ENCODE peak calls at places on chromosomes 12 and 14, in six cellular contexts. B is CD4-positive, CD25-positive, alpha-beta regulatory T cell; M is A549; A is heart left ventricle; C is adipocyte; H is small intestine. W is an unnamed sample. For H3K4me1, the result is how much of the 10 kb centered on the place peaks cover.

GRCh38 chr14:51595831-51596472 is 55.8 kb upstream of the FRMD6 start:
- DNase-seq in B (no peak), C (no peak), H (no peak), A (no peak), M (no peak), W (no peak)

GRCh38 chr12:92581579-92581978 is 121.2 kb upstream of the PLEKHG7 start:
- DNase-seq in C (no peak), M (no peak), H (no peak), A (no peak), B (no peak), W (no peak)

GRCh38 chr14:72451081-72451972 is 442.6 kb downstream of the DPF3 start:
- DNase-seq in A (no peak), M (no peak), B (peak), C (peak), H (peak), W (peak)

GRCh38 chr12:22437031-22437806 is 102.7 kb upstream of the ST8SIA1 start:
- DNase-seq in H (no peak), C (no peak), B (no peak), A (no peak), M (no peak), W (no peak)

GRCh38 chr12:51774936-51775335 is 73.6 kb downstream of the FIGNL2 start:
- DNase-seq in A (no peak), M (no peak), C (no peak), B (no peak), H (no peak), W (no peak)

GRCh38 chr14:24092960-24093900 is 881 bp upstream of the PCK2 start:
- DNase-seq in M (no peak), B (no peak), C (peak), A (no peak), H (no peak), W (no peak)

GRCh38 chr12:8644345-8645248 is 18.0 kb downstream of the MFAP5 start:
- DNase-seq in M (no peak), H (peak), A (no peak), B (peak), C (no peak), W (peak)

GRCh38 chr12:2393016-2393415 is 340.2 kb downstream of the CACNA1C start:
- DNase-seq in C (no peak), H (no peak), B (no peak), A (no peak), M (no peak), W (no peak)

GRCh38 chr12:26298785-26299621 is 103.6 kb downstream of the SSPN start:
- DNase-seq in H (peak), A (no peak), B (no peak), C (peak), M (peak), W (no peak)

GRCh38 chr12:108907861-108908302 is 28.0 kb downstream of the DAO start:
- DNase-seq in B (no peak), A (no peak), M (peak), C (peak), H (no peak), W (no peak)

GRCh38 chr12:113152835-113153814 is 3.6 kb downstream of the CFAP73 start:
- DNase-seq in A (peak), M (peak), B (peak), C (peak), H (peak), W (peak)

GRCh38 chr12:68178184-68178583 is 18.6 kb upstream of the IFNG start:
- DNase-seq in M (no peak), C (no peak), B (no peak), A (no peak), H (no peak), W (no peak)

GRCh38 chr14:30016025-30016424 is 88.4 kb upstream of the PRKD1 start:
- DNase-seq in A (no peak), C (peak), M (no peak), B (no peak), H (no peak), W (no peak)

GRCh38 chr12:111426341-111427185 is 20.8 kb downstream of the SH2B3 start:
- DNase-seq in C (peak), B (no peak), H (no peak), M (no peak), A (no peak), W (no peak)

GRCh38 chr12:122227341-122227740 is 1.5 kb upstream of the DIABLO start:
- DNase-seq in M (no peak), H (no peak), C (no peak), A (no peak), B (peak), W (peak)

GRCh38 chr12:30974746-30975500 is 48.4 kb downstream of the TSPAN11 start:
- DNase-seq in C (no peak), M (no peak), H (no peak), B (no peak), A (no peak), W (no peak)

GRCh38 chr12:118741196-118741595 is 240.1 kb upstream of the SRRM4 start:
- DNase-seq in C (no peak), B (no peak), H (no peak), M (no peak), A (no peak), W (no peak)

GRCh38 chr12:50567926-50568325 is 63.1 kb downstream of the DIP2B start:
- DNase-seq in M (no peak), B (no peak), C (peak), A (no peak), H (peak), W (no peak)

GRCh38 chr14:83607682-83608081 is 1922.3 kb upstream of the FLRT2 start:
- DNase-seq in C (no peak), A (no peak), M (no peak), H (no peak), B (no peak), W (no peak)

GRCh38 chr14:94163806-94164205 is 10.3 kb upstream of the PPP4R4 start:
- DNase-seq in A (no peak), H (no peak), C (no peak), M (no peak), B (no peak), W (no peak)

GRCh38 chr12:87779016-87779415 is 250.2 kb downstream of the C12orf50 start:
- DNase-seq in B (no peak), C (no peak), M (peak), A (no peak), H (no peak), W (no peak)

GRCh38 chr14:58752280-58752679 is 114.5 kb downstream of the DACT1 start:
- DNase-seq in B (no peak), C (no peak), A (no peak), M (no peak), H (no peak), W (no peak)

GRCh38 chr12:7927470-7927869 is 8.5 kb downstream of the SLC2A3 start:
- DNase-seq in B (no peak), C (no peak), A (no peak), H (no peak), M (no peak), W (no peak)

GRCh38 chr12:109861689-109862314 is 18.5 kb downstream of the GLTP start:
- DNase-seq in B (no peak), C (no peak), M (no peak), H (peak), A (no peak), W (no peak)

GRCh38 chr14:92540472-92541048 is 27.0 kb downstream of the RIN3 start:
- DNase-seq in A (peak), M (peak), B (no peak), H (peak), C (peak), W (no peak)

GRCh38 chr12:56298828-56299227 is 1.3 kb downstream of the CS start:
- DNase-seq in A (no peak), M (no peak), C (no peak), B (no peak), H (no peak), W (no peak)

GRCh38 chr12:32820376-32820931 is 64.8 kb upstream of the YARS2 start:
- DNase-seq in M (no peak), A (no peak), H (no peak), B (no peak), C (no peak), W (no peak)

GRCh38 chr14:72633551-72633950 is 260.4 kb downstream of the DPF3 start:
- DNase-seq in C (no peak), M (no peak), H (no peak), A (no peak), B (no peak), W (no peak)

GRCh38 chr14:94120667-94121335 is 8.6 kb downstream of the IFI27L2 start:
- DNase-seq in C (peak), A (no peak), H (no peak), M (no peak), B (no peak), W (no peak)

GRCh38 chr14:51491036-51491545 is 160.6 kb upstream of the FRMD6 start:
- DNase-seq in H (no peak), M (no peak), B (no peak), C (no peak), A (no peak), W (no peak)

GRCh38 chr14:89422181-89422951 is 5.3 kb upstream of the FOXN3 start:
- DNase-seq in B (no peak), C (no peak), M (no peak), A (no peak), H (peak), W (no peak)

GRCh38 chr12:122641976-122642375 is 61.2 kb downstream of the HCAR2 start:
- DNase-seq in A (no peak), B (no peak), M (no peak), C (peak), H (no peak), W (no peak)

GRCh38 chr12:76083761-76084276 is 666 bp downstream of the NAP1L1 start:
- DNase-seq in B (peak), H (peak), M (peak), C (peak), A (peak), W (peak)

DNA sequence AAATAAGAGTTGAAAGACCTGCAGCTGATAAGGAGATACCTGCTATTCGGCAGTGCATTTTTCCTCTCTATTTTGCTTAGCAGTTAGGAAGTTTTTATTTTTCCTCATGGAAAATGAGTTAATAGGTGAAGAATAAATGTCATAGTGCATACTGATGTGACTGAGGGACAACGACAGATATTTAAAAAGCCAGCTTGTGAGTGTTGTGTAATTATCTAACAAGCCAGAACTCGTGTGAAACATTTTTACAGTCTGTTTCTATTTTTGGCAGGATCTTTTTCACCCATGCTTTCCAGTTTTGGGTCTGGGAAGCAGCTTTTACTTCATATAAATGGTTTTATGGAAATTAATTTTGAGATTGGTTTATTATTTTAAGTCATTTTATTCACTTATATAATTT is 2.9 kb downstream of the FBXO34 start:
- DNase-seq in M (no peak), A (no peak), H (no peak), B (no peak), C (no peak), W (no peak)
- H3K4me3 ChIP-seq in M (no peak), A (peak), H (no peak), B (no peak), C (peak), W (no peak)

DNA sequence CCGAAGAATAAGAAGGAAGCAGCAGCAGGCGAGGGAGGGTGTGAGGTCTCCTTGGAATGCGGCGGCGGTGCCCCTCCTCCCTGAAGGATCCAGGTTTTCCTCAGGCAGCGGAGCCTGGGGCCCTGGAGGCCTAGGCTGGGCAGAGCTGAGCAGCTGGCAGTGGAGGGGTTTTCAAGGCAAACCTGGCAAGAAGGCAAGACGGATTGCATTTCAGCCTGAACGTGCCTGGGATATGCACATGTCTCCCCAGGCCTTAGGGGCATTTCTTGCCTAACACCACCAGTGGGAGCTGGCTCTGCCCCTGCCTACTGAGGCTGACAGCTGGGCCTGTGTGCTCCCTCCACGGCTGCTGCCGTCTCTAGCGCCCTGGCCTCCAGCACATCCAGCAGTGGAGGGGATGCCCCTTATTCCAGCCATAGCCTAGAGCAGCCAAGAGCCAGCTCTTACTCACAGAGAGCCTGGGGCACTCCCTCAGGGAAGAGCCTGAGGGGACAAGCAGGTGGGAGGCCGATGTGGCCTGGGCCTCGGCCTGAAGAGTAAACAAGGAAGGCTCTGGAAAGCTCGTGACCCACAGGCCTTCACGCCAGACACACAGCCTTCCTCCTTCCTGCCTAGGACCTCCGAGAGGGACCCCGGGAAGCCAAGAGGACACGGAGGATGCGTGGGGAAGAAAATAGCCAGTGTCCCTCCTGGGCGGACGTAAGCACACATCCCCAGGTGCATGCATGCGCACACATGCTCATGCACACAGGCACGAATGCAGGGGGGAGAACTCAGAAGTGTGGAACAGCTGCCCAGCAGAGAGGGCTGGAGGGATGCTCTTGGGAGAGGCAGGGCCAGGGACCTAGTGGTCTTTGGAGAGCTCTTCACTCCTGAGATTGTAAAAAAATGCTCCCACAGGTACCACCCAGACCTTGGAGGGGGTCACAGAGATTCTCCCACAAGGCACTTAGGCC is 23.0 kb upstream of the EIF2B2 start:
- DNase-seq in A (no peak), B (no peak), H (no peak), C (peak), M (no peak), W (no peak)
- H3K4me1 ChIP-seq in A (under half), B (under half), H (under half), C (under half), M (under half), W (under half)

DNA sequence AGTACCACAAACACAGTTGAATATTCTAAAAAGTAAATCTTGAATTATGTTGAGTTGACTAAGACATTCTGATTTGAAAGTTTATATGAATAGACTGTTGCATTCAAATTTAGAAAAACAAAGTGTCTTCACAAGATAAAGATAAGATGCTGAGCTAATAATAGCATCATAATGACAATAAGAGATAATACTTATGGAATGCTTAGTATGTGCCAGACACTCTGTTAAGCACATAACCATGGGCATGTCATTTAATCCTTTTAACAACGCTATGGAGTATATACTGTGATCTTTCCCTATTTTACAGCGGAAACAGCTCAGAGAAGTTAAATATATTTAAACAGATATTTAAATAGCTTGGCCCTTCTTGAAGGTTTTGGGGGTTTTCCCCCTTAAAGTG is 163.4 kb downstream of the SRGAP1 start:
- DNase-seq in M (no peak), H (no peak), B (no peak), A (no peak), C (no peak), W (no peak)
- H3K4me3 ChIP-seq in M (no peak), H (no peak), B (no peak), A (no peak), C (no peak), W (no peak)

GRCh38 chr14:55705651-55706340 is 125.8 kb downstream of the KTN1 start:
- DNase-seq in A (no peak), C (no peak), M (no peak), H (no peak), B (no peak), W (no peak)

GRCh38 chr14:55707365-55707804 is 127.4 kb downstream of the KTN1 start:
- DNase-seq in H (peak), M (peak), C (peak), A (no peak), B (no peak), W (no peak)

GRCh38 chr14:55704654-55705053 is 124.6 kb downstream of the KTN1 start:
- DNase-seq in A (no peak), B (no peak), C (no peak), H (no peak), M (no peak), W (no peak)

GRCh38 chr14:55706893-55707292 is 126.9 kb downstream of the KTN1 start:
- DNase-seq in B (no peak), A (no peak), C (no peak), M (no peak), H (no peak), W (no peak)

GRCh38 chr14:55706341-55706684 is 126.3 kb downstream of the KTN1 start:
- DNase-seq in H (no peak), C (no peak), A (no peak), M (no peak), B (no peak), W (no peak)
- H3K4me1 ChIP-seq in H (under half), C (under half), A (under half), M (under half), B (under half), W (under half)

DNA sequence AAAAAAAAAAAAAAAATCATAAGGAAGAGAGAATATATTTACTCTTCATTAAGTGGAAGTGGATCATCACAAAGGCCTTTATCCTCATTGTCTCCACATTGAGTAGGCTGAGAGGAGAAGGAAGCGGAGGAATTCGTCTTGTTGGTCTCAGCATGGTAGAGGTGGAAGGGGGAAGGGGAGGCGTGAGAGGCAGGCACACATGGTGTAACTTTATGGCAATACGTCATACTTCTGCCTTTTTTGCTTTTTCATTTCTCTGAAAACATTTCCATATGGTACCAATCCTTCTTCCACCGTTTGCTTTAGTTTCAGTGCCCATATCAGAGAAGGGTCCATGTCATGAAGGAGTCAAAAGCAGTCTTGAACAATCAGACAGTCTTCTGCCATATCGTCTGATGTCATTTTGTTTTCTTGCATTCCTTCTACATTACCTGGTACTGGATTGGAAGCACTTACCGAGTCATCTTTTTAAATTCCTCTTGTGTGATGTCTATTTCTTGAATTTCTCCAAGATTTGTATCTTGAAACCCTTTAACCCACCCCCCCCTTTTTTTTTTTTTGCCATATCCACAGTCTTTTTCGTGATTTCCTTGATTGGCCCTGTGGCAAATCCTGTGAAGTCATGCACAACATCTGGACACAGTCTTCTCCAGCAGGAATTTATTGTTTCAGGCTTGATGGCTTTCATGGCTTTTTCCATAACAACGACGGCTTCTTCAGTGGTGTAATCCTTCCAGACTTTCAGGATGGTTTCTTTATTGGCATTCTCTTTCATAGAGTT is 8.9 kb downstream of the FUT8 start:
- DNase-seq in M (no peak), H (no peak), B (no peak), C (peak), A (no peak), W (no peak)
- H3K4me3 ChIP-seq in M (no peak), H (no peak), B (no peak), C (peak), A (no peak), W (no peak)

GRCh38 chr12:104412681-104413080 is 44.1 kb upstream of the CHST11 start:
- DNase-seq in M (no peak), B (no peak), H (no peak), A (no peak), C (no peak), W (no peak)
- H3K4me1 ChIP-seq in M (under half), B (under half), H (under half), A (under half), C (under half), W (under half)